ENCODE peak calls at places on chromosomes 6 and 20, in ten cellular contexts. H is cardiac septum; S is central memory CD4-positive, alpha-beta T cell; G is ecto neural progenitor cell; V is AG10803; A is T1000; X is lung; D is choroid plexus epithelial cell; R is osteocyte; I is GM12865. E is an unnamed sample.

GRCh38 chr6:7216941-7217621 is 95.9 kb downstream of the SSR1 start:
- DNase-seq in H (no peak), S (no peak), G (peak; percentile 79), V (no peak), A (no peak), X (peak; percentile 65), D (no peak), R (no peak), I (no peak), E (no peak)

GRCh38 chr6:48813821-48814220 is 649.2 kb downstream of the MMUT start:
- DNase-seq in H (no peak), S (no peak), G (no peak), V (peak; percentile 49), A (no peak), X (no peak), D (peak; percentile 54), R (no peak), I (no peak), E (no peak)

GRCh38 chr6:4101298-4101697 is 22.4 kb upstream of the FAM217A start:
- DNase-seq in H (no peak), S (no peak), G (no peak), V (no peak), A (no peak), X (no peak), D (no peak), R (no peak), I (no peak), E (no peak)

GRCh38 chr20:46990811-46991567 is 96.3 kb downstream of the EYA2 start:
- DNase-seq in H (no peak), S (no peak), G (no peak), V (no peak), A (no peak), X (no peak), D (no peak), R (no peak), I (no peak), E (no peak)

GRCh38 chr6:89369009-89369408 is 16.5 kb upstream of the UBE2J1 start:
- DNase-seq in H (no peak), S (no peak), G (peak; percentile 60), V (peak; percentile 72), A (no peak), X (peak; percentile 64), D (peak; percentile 71), R (no peak), I (no peak), E (peak; percentile 69)

GRCh38 chr20:723756-724155 is 44.5 kb downstream of the SLC52A3 start:
- DNase-seq in H (peak; percentile 71), S (no peak), G (no peak), V (no peak), A (no peak), X (no peak), D (no peak), R (no peak), I (no peak), E (no peak)

GRCh38 chr6:17054647-17055046 is 47.2 kb upstream of the STMND1 start:
- DNase-seq in H (no peak), S (no peak), G (no peak), V (no peak), A (no peak), X (no peak), D (no peak), R (no peak), I (no peak), E (no peak)

GRCh38 chr6:46865221-46865620 is 56.5 kb downstream of the ADGRF5 start:
- DNase-seq in H (no peak), S (no peak), G (no peak), V (no peak), A (no peak), X (no peak), D (no peak), R (no peak), I (no peak), E (no peak)